ENCODE peak calls at places on chromosomes 2 and 18, in four cellular contexts. Q, V, B and M are unnamed samples.

GRCh38 chr2:25740810-25741381 is 67.5 kb upstream of the DTNB start:
- DNase-seq in B (no peak), V (no peak), Q (peak), M (no peak)

GRCh38 chr2:207531024-207531411 is 1.3 kb downstream of the CREB1 start:
- DNase-seq in B (no peak), Q (peak), V (no peak), M (no peak)

GRCh38 chr2:63755980-63756379 is 85.7 kb upstream of the UGP2 start:
- DNase-seq in B (peak), V (no peak), Q (peak), M (no peak)

GRCh38 chr18:5527603-5528002 is 16.2 kb downstream of the EPB41L3 start:
- DNase-seq in Q (no peak), V (no peak), B (peak), M (no peak)

GRCh38 chr2:88159955-88160415 is 10.2 kb upstream of the THNSL2 start:
- DNase-seq in V (no peak), Q (peak), B (peak), M (peak)

GRCh38 chr18:61581578-61582204 is 248.5 kb downstream of the CDH20 start:
- DNase-seq in Q (peak), B (peak), V (peak), M (peak)

GRCh38 chr2:219228745-219229374 is 576 bp downstream of the ATG9A start:
- DNase-seq in V (peak), B (peak), Q (no peak), M (no peak)

GRCh38 chr18:26549103-26549485 is 741 bp upstream of the KCTD1 start:
- DNase-seq in Q (peak), V (no peak), B (peak), M (no peak)

GRCh38 chr2:20884829-20885228 is 61.9 kb upstream of the LDAH start:
- DNase-seq in Q (no peak), V (no peak), B (no peak), M (no peak)